ENCODE peak calls at places on chromosomes 7 and 10, in nine cellular contexts. A is GM12878, Q is HCT116, V is HepG2, M is GM23338, H is breast epithelium, J is Panc1, X is H1, U is upper lobe of left lung. F is an unnamed sample.

GRCh38 chr10:6469661-6470060 is 110.4 kb downstream of the PRKCQ start:
- DNase-seq in A (no peak), Q (no peak), V (no peak), M (no peak), H (no peak), J (no peak), X (no peak), U (no peak), F (no peak)

GRCh38 chr10:15690031-15690430 is 29.7 kb downstream of the ITGA8 start:
- DNase-seq in A (no peak), Q (no peak), V (no peak), M (no peak), H (no peak), J (no peak), X (no peak), U (peak; percentile 16), F (no peak)

GRCh38 chr7:133786401-133786937 is 340.7 kb upstream of the LRGUK start:
- DNase-seq in A (no peak), Q (no peak), V (no peak), M (no peak), H (no peak), J (no peak), X (no peak), U (no peak), F (no peak)

GRCh38 chr7:42929449-42929848 is 2.5 kb downstream of the PSMA2 start:
- DNase-seq in A (no peak), Q (no peak), V (no peak), M (no peak), H (no peak), J (no peak), X (no peak), U (no peak), F (no peak)

GRCh38 chr7:112266595-112267270 is 60.2 kb downstream of the ZNF277 start:
- DNase-seq in A (no peak), Q (no peak), V (no peak), M (no peak), H (no peak), J (no peak), X (no peak), U (no peak), F (no peak)

GRCh38 chr7:139586286-139586685 is 62.8 kb downstream of the CLEC2L start:
- DNase-seq in A (no peak), Q (no peak), V (no peak), M (no peak), H (no peak), J (no peak), X (no peak), U (no peak), F (no peak)

GRCh38 chr7:29239638-29240037 is 45.1 kb downstream of the CHN2 start:
- DNase-seq in A (no peak), Q (no peak), V (no peak), M (peak; percentile 45), H (no peak), J (no peak), X (peak; percentile 13), U (no peak), F (no peak)

GRCh38 chr7:26990268-26990667 is 105.5 kb downstream of the HOXA1 start:
- DNase-seq in A (no peak), Q (no peak), V (no peak), M (no peak), H (no peak), J (no peak), X (no peak), U (no peak), F (no peak)

GRCh38 chr10:82982110-82982608 is 1107.2 kb downstream of the NRG3 start:
- DNase-seq in A (no peak), Q (no peak), V (no peak), M (no peak), H (no peak), J (peak; percentile 72), X (no peak), U (no peak), F (no peak)

GRCh38 chr7:28988818-28989595 is 30.9 kb upstream of the TRIL start:
- DNase-seq in A (no peak), Q (no peak), V (no peak), M (no peak), H (peak; percentile 71), J (no peak), X (no peak), U (no peak), F (no peak)

GRCh38 chr10:130065251-130065650 is 45.4 kb downstream of the C10orf143 start:
- DNase-seq in A (no peak), Q (no peak), V (no peak), M (no peak), H (no peak), J (no peak), X (no peak), U (no peak), F (no peak)

DNA sequence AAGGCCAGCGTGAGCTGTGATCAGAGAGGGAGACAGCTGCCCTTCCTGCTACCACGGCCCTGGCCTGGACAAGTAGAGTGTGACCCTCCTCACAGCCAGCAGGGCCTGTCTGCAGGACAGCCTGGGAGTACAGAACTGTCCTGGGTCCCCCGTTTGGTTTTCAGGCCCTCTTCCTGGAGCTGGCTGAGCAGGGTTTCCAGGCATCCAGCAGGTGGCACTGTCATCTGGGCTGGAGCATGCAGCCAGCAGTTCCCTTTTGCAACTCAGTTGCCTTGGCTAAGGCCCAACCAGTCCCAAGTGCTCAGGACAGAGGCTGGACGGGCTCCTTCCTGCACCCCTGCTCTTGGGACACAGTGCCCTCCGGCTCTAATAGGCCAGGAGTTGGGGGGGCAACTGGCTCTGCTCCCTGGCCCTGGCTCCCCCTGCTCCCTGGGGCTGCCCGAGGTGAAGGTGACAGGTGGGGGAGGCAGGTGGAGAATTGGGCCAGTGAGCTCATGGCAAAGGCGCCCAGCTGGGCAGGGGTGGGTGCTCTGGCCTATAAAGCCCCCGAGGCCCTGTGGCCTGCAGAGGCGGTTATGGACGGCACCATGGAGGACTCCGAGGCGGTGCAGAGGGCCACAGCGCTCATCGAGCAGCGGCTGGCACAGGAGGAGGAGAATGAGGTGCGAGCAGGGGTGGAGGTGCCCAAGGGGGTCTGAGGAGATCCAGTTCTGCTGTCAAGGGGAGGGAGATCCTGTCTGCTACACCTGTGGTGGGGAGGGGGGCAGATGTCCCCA is at the start of gene ANKRD2:
- DNase-seq in A (no peak), Q (peak; percentile 59), V (peak; percentile 66), M (peak; percentile 92), H (peak; percentile 61), J (peak; percentile 53), X (peak; percentile 59), U (peak; percentile 64), F (no peak)
- H3K4me3 ChIP-seq in A (no peak within 1 kb of the TSS), Q (no peak within 1 kb of the TSS), V (no peak within 1 kb of the TSS), M (no peak within 1 kb of the TSS), H (no peak within 1 kb of the TSS), J (no peak within 1 kb of the TSS), X (no peak within 1 kb of the TSS), U (no peak within 1 kb of the TSS), F (no peak within 1 kb of the TSS)

GRCh38 chr10:79147306-79147705 is 78.5 kb downstream of the ZMIZ1 start:
- DNase-seq in A (no peak), Q (no peak), V (no peak), M (no peak), H (no peak), J (no peak), X (no peak), U (no peak), F (no peak)

GRCh38 chr10:79149345-79149661 is 80.5 kb downstream of the ZMIZ1 start:
- DNase-seq in A (no peak), Q (no peak), V (no peak), M (no peak), H (no peak), J (no peak), X (no peak), U (no peak), F (no peak)

GRCh38 chr10:79147796-79148451 is 79.2 kb downstream of the ZMIZ1 start:
- DNase-seq in A (no peak), Q (no peak), V (no peak), M (no peak), H (no peak), J (no peak), X (no peak), U (no peak), F (no peak)

GRCh38 chr10:79149662-79150443 is 81.1 kb downstream of the ZMIZ1 start:
- DNase-seq in A (no peak), Q (peak; percentile 48), V (no peak), M (no peak), H (peak; percentile 77), J (no peak), X (no peak), U (peak; percentile 93), F (no peak)

DNA sequence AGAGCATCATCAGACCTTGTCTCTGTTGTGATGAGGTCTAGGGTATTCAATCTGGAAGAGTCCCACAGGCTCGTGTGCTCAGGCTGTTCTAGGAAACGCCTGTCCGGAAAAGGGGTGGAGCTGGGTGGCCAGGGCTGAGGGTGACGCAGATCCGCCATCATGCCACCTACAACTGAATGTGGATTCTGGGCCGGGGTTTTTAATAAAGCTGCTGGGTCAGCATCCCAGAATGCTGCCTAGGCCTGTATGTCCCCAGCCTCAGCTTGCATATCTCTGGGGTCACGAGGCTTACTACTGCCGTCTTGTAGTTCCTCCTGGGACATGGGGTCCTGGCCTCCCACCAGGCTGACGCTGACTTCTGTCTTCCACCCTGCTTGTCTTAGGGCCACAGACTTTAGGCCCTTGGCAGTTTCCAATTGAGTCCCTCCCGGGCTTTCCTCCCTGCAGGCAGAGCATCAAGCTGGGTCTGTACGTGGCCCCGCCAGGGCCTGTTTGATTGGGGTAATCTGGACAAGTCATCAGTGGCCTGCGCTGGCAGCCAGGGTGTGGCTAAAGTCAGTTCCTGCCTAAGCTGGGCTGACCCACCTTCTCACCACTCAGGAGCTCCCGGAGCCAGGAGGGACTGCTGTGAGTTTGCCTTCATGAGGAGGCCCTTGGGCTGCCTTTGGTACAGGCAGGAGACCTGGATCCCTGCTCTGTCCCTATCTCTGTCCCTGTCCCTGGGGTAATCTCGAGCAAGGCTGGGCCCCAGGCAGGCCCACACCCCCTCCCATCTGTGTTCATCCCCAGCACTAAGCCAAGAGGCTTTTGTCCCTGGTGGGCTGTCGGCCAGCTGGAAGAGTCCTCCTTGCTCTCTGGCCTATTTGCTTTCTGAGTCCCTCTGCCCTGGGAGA is 79.9 kb downstream of the ZMIZ1 start:
- DNase-seq in A (no peak), Q (no peak), V (no peak), M (no peak), H (no peak), J (no peak), X (no peak), U (no peak), F (no peak)
- H3K4me1 ChIP-seq in A (peaks cover 10% of the 10 kb centered on the region), Q (peaks cover 54% of the 10 kb centered on the region), V (peaks cover 60% of the 10 kb centered on the region), M (peaks cover 11% of the 10 kb centered on the region), H (peaks cover 60% of the 10 kb centered on the region), J (peaks cover 38% of the 10 kb centered on the region), X (peaks cover 27% of the 10 kb centered on the region), U (peaks cover 98% of the 10 kb centered on the region), F (peaks cover 100% of the 10 kb centered on the region)

DNA sequence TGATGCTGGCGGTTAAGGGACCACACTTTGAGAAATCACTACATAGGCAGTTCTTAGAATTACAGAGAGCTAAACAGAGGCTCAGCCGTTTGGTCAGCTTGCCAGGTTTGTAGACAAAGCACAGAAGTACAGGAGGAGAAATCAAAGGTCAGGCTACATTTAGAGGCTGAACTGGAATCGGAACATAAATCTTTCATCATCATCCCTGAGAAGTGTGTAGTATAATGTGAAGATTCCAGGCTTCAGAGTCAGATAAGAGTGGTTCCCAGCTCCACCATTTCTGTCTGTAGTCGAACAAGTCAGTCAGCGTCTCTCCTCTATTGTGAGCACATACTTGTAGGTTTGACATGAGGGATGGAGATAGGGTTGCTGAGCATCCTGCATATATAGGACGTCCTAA is 18.9 kb downstream of the CDK1 start:
- DNase-seq in A (no peak), Q (no peak), V (peak; percentile 32), M (no peak), H (no peak), J (no peak), X (no peak), U (no peak), F (no peak)
- TF ChIP-seq POLR2AphosphoS5 in A (no peak), Q (no peak), V (no peak), M (peak; percentile 16), H (no peak), J (no peak), X (no peak), U (no peak), F (no peak)

GRCh38 chr7:46551603-46552002 is 630.5 kb upstream of the IGFBP3 start:
- DNase-seq in A (no peak), Q (no peak), V (no peak), M (no peak), H (no peak), J (no peak), X (no peak), U (no peak), F (no peak)
- H3K4me3 ChIP-seq in A (no peak overlapping the region), Q (no peak overlapping the region), V (no peak overlapping the region), M (no peak overlapping the region), H (no peak overlapping the region), J (no peak overlapping the region), X (no peak overlapping the region), U (no peak overlapping the region), F (no peak overlapping the region)

F was measured in vagina.